ENCODE peak calls at places on chromosomes 7 and 10, in eight cellular contexts. C is BE2C, Z is SJSA1, O is PC-9, L is Caco-2, U is gastrocnemius medialis, D is suprapubic skin, I is H1. A is an unnamed sample.
A peak's percentile ranks its signal among the peaks of the same experiment; 100 is the strongest.

GRCh38 chr10:22534849-22535604 is 179.4 kb downstream of the PIP4K2A start:
- DNase-seq in C (no peak), L (no peak), D (no peak), O (no peak), I (no peak), U (no peak), Z (no peak), A (no peak)

GRCh38 chr10:34978080-34978479 is 112.1 kb downstream of the CUL2 start:
- DNase-seq in U (no peak), L (peak; percentile 68), D (no peak), Z (no peak), C (no peak), I (no peak), O (peak; percentile 40), A (no peak)

GRCh38 chr10:132162590-132163277 is 24.0 kb upstream of the DPYSL4 start:
- DNase-seq in Z (no peak), C (no peak), O (no peak), L (no peak), D (no peak), I (no peak), U (no peak), A (no peak)

GRCh38 chr10:6119423-6119822 is 30.6 kb downstream of the RBM17 start:
- DNase-seq in Z (no peak), L (no peak), U (no peak), C (no peak), O (no peak), I (no peak), D (no peak), A (no peak)

GRCh38 chr10:110444009-110444347 is 53.7 kb upstream of the DUSP5 start:
- DNase-seq in L (no peak), I (no peak), O (no peak), C (no peak), Z (no peak), D (no peak), U (no peak), A (no peak)

GRCh38 chr7:107874605-107875446 is 16.2 kb upstream of the DLD start:
- DNase-seq in O (no peak), Z (peak; percentile 52), D (no peak), C (peak; percentile 57), U (peak; percentile 26), I (no peak), L (peak; percentile 51), A (no peak)

GRCh38 chr7:18013936-18014335 is 13.7 kb downstream of the PRPS1L1 start:
- DNase-seq in O (peak; percentile 43), U (no peak), Z (no peak), I (no peak), L (no peak), D (no peak), C (no peak), A (no peak)

GRCh38 chr10:7520496-7521485 is 110.0 kb upstream of the SFMBT2 start:
- DNase-seq in L (no peak), I (no peak), C (no peak), D (peak; percentile 40), Z (no peak), U (no peak), O (no peak), A (no peak)

GRCh38 chr10:31146496-31147219 is 115.0 kb upstream of the ZNF438 start:
- DNase-seq in L (no peak), Z (peak; percentile 80), D (no peak), I (no peak), C (no peak), O (peak; percentile 75), U (no peak), A (no peak)

GRCh38 chr7:8305104-8305503 is 43.1 kb upstream of the ICA1 start:
- DNase-seq in Z (no peak), I (no peak), D (no peak), O (no peak), L (no peak), U (no peak), C (no peak), A (no peak)

GRCh38 chr10:92569071-92569470 is 4.8 kb downstream of the IDE start:
- DNase-seq in C (no peak), Z (no peak), U (no peak), I (no peak), D (no peak), L (no peak), O (no peak), A (no peak)

GRCh38 chr10:11324761-11325321 is 286.6 kb downstream of the USP6NL start:
- DNase-seq in D (no peak), C (no peak), Z (no peak), L (no peak), O (no peak), U (no peak), I (peak; percentile 36), A (no peak)

GRCh38 chr10:11326241-11326640 is 285.2 kb downstream of the USP6NL start:
- DNase-seq in O (no peak), L (no peak), C (no peak), I (peak; percentile 35), U (no peak), D (no peak), Z (no peak), A (no peak)

GRCh38 chr10:11328264-11329054 is 283.0 kb downstream of the USP6NL start:
- DNase-seq in L (no peak), I (peak; percentile 45), D (no peak), Z (no peak), U (no peak), C (no peak), O (no peak), A (no peak)

GRCh38 chr10:11325817-11326216 is 285.6 kb downstream of the USP6NL start:
- DNase-seq in Z (no peak), I (no peak), L (no peak), U (no peak), D (no peak), C (no peak), O (no peak), A (no peak)

GRCh38 chr10:11326919-11327318 is 284.5 kb downstream of the USP6NL start:
- DNase-seq in Z (no peak), C (no peak), U (no peak), D (no peak), L (no peak), I (peak; percentile 31), O (no peak), A (no peak)
- H3K4me1 ChIP-seq in Z (peaks cover 32% of the 10 kb centered on the region), C (no peaks in the 10 kb centered on the region), U (no peaks in the 10 kb centered on the region), D (peaks cover 37% of the 10 kb centered on the region), L (peaks cover 28% of the 10 kb centered on the region), I (peaks cover 2% of the 10 kb centered on the region), O (no peaks in the 10 kb centered on the region), A (peaks cover 4% of the 10 kb centered on the region)

GRCh38 chr7:347001-347590 is 57.1 kb downstream of the FOXL3 start:
- DNase-seq in U (no peak), Z (no peak), I (no peak), D (no peak), C (no peak), O (no peak), L (no peak), A (no peak)

GRCh38 chr7:344608-344994 is 54.6 kb downstream of the FOXL3 start:
- DNase-seq in I (no peak), D (no peak), Z (no peak), C (no peak), O (no peak), U (no peak), L (no peak), A (no peak)

GRCh38 chr7:348480-348844 is 58.5 kb downstream of the FOXL3 start:
- DNase-seq in D (no peak), C (no peak), U (no peak), O (no peak), Z (no peak), I (no peak), L (no peak), A (no peak)

GRCh38 chr7:347644-348479 is 57.9 kb downstream of the FOXL3 start:
- DNase-seq in L (no peak), C (no peak), O (no peak), I (no peak), D (no peak), Z (no peak), U (no peak), A (no peak)

DNA sequence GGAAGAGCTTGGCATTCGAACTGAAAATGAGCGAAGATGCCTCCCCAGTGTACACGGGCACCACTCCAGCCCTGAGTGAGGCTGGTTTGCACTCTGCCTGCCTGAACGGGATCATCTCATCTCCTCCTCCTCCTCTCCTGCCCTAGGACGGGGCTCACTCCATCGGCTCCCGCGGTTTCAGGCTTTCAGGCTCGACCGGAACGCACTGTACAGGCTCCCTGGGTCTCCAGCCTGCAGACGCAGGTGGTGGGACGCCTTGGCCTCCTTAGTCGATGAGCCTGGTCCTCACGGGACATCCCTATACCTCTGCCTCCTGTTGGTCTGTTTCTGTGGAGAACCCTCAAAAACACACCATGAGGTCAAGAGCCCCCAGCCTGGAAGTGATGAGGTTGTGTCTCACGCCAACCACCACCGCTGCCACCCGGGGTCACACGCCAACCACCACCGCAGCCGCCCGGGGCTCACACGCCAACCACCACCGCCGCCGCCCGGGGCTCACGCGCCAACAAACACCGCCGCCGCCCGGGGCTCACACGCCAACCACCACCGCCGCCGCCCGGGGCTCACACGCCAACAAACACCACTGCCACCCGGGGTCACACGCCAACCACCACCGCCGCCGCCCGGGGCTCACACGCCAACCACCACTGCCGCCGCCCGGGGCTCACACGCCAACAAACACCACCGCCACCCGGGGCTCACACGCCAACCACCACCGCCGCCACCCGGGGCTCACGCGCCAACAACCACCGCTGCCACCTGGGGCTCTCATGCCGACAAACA is 56.3 kb downstream of the FOXL3 start:
- DNase-seq in L (no peak), U (no peak), Z (no peak), O (no peak), D (no peak), I (no peak), C (no peak), A (no peak)
- H3K9me3 ChIP-seq in L (no peaks in the 10 kb centered on the region), U (no peaks in the 10 kb centered on the region), Z (no peaks in the 10 kb centered on the region), O (no peaks in the 10 kb centered on the region), D (no peaks in the 10 kb centered on the region), I (no peaks in the 10 kb centered on the region), C (peaks cover 3% of the 10 kb centered on the region), A (no peaks in the 10 kb centered on the region)

GRCh38 chr10:89648074-89648473 is 3.0 kb upstream of the PANK1 start:
- DNase-seq in U (peak; percentile 93), O (no peak), C (no peak), I (no peak), Z (no peak), L (no peak), D (no peak), A (no peak)
- H3K27me3 ChIP-seq in U (no peaks in the 10 kb centered on the region), O (no peaks in the 10 kb centered on the region), C (no peaks in the 10 kb centered on the region), I (no peaks in the 10 kb centered on the region), Z (no peaks in the 10 kb centered on the region), L (no peaks in the 10 kb centered on the region), D (no peaks in the 10 kb centered on the region), A (no peaks in the 10 kb centered on the region)

GRCh38 chr7:130896051-130896881 is 162.3 kb upstream of the KLF14 start:
- DNase-seq in O (peak; percentile 73), C (no peak), I (no peak), Z (no peak), L (no peak), U (no peak), D (no peak), A (no peak)

GRCh38 chr7:130899071-130899451 is 165.1 kb upstream of the KLF14 start:
- DNase-seq in D (no peak), O (no peak), U (no peak), Z (no peak), I (no peak), L (no peak), C (no peak), A (no peak)

GRCh38 chr7:130899638-130900401 is 165.8 kb upstream of the KLF14 start:
- DNase-seq in D (no peak), C (no peak), Z (no peak), O (no peak), L (peak; percentile 93), U (peak; percentile 55), I (no peak), A (no peak)

GRCh38 chr7:130896898-130897514 is 163.0 kb upstream of the KLF14 start:
- DNase-seq in O (peak; percentile 50), Z (peak; percentile 78), U (peak; percentile 76), I (peak; percentile 80), C (peak; percentile 83), L (peak; percentile 80), D (peak; percentile 88), A (peak; percentile 74)

GRCh38 chr7:130897515-130898419 is 163.8 kb upstream of the KLF14 start:
- DNase-seq in Z (no peak), C (peak; percentile 43), O (no peak), U (peak; percentile 54), L (no peak), D (no peak), I (no peak), A (no peak)
- H3K4me1 ChIP-seq in Z (peaks cover 74% of the 10 kb centered on the region), C (peaks cover 8% of the 10 kb centered on the region), O (peaks cover 100% of the 10 kb centered on the region), U (peaks cover 97% of the 10 kb centered on the region), L (peaks cover 47% of the 10 kb centered on the region), D (peaks cover 91% of the 10 kb centered on the region), I (peaks cover 10% of the 10 kb centered on the region), A (peaks cover 6% of the 10 kb centered on the region)